ENCODE peak calls at places on chromosomes 7 and 10, in eight cellular contexts. One of them, this sample, is unnamed.

GRCh38 chr7:3880221-3880935 is 579.3 kb downstream of the SDK1 start:
- DNase-seq in T-cell: no peak
- DNase-seq in stimulated activated CD4-positive, alpha-beta T cell treated with anti-CD3 and anti-CD28 coated beads, Interleukin-2, amount 100 ng/mL, for 48 hours: no peak
- DNase-seq in cardiac muscle cell: no peak
- DNase-seq in fibroblast of mammary gland: no peak
- DNase-seq in SK-N-SH: peak
- DNase-seq in RCC 7860: no peak
- DNase-seq in progenitor cell of endocrine pancreas: no peak
- DNase-seq in this sample: no peak

GRCh38 chr10:79266543-79267312 is 80.5 kb upstream of the PPIF start:
- DNase-seq in progenitor cell of endocrine pancreas: no peak
- DNase-seq in stimulated activated CD4-positive, alpha-beta T cell treated with anti-CD3 and anti-CD28 coated beads, Interleukin-2, amount 100 ng/mL, for 48 hours: no peak
- DNase-seq in T-cell: no peak
- DNase-seq in fibroblast of mammary gland: peak
- DNase-seq in SK-N-SH: no peak
- DNase-seq in RCC 7860: peak
- DNase-seq in cardiac muscle cell: peak
- DNase-seq in this sample: peak

GRCh38 chr10:117130862-117131389 is 7.1 kb downstream of the VAX1 start:
- DNase-seq in T-cell: no peak
- DNase-seq in cardiac muscle cell: no peak
- DNase-seq in stimulated activated CD4-positive, alpha-beta T cell treated with anti-CD3 and anti-CD28 coated beads, Interleukin-2, amount 100 ng/mL, for 48 hours: no peak
- DNase-seq in SK-N-SH: no peak
- DNase-seq in RCC 7860: no peak
- DNase-seq in progenitor cell of endocrine pancreas: no peak
- DNase-seq in fibroblast of mammary gland: no peak
- DNase-seq in this sample: no peak

GRCh38 chr10:58758311-58758710 is 245.6 kb downstream of the BICC1 start:
- DNase-seq in stimulated activated CD4-positive, alpha-beta T cell treated with anti-CD3 and anti-CD28 coated beads, Interleukin-2, amount 100 ng/mL, for 48 hours: no peak
- DNase-seq in progenitor cell of endocrine pancreas: no peak
- DNase-seq in SK-N-SH: no peak
- DNase-seq in T-cell: no peak
- DNase-seq in fibroblast of mammary gland: no peak
- DNase-seq in RCC 7860: peak
- DNase-seq in cardiac muscle cell: no peak
- DNase-seq in this sample: no peak

GRCh38 chr10:118832242-118832651 is 77.5 kb upstream of the CACUL1 start:
- DNase-seq in fibroblast of mammary gland: no peak
- DNase-seq in cardiac muscle cell: peak
- DNase-seq in RCC 7860: no peak
- DNase-seq in progenitor cell of endocrine pancreas: no peak
- DNase-seq in T-cell: no peak
- DNase-seq in stimulated activated CD4-positive, alpha-beta T cell treated with anti-CD3 and anti-CD28 coated beads, Interleukin-2, amount 100 ng/mL, for 48 hours: no peak
- DNase-seq in SK-N-SH: peak
- DNase-seq in this sample: peak

GRCh38 chr10:11867497-11867896 is 44.3 kb downstream of the PROSER2 start:
- DNase-seq in fibroblast of mammary gland: no peak
- DNase-seq in T-cell: no peak
- DNase-seq in progenitor cell of endocrine pancreas: no peak
- DNase-seq in cardiac muscle cell: no peak
- DNase-seq in stimulated activated CD4-positive, alpha-beta T cell treated with anti-CD3 and anti-CD28 coated beads, Interleukin-2, amount 100 ng/mL, for 48 hours: no peak
- DNase-seq in SK-N-SH: no peak
- DNase-seq in RCC 7860: no peak
- DNase-seq in this sample: no peak

GRCh38 chr7:23698822-23699221 is 11.2 kb upstream of the STK31 start:
- DNase-seq in stimulated activated CD4-positive, alpha-beta T cell treated with anti-CD3 and anti-CD28 coated beads, Interleukin-2, amount 100 ng/mL, for 48 hours: no peak
- DNase-seq in SK-N-SH: no peak
- DNase-seq in cardiac muscle cell: no peak
- DNase-seq in progenitor cell of endocrine pancreas: no peak
- DNase-seq in RCC 7860: no peak
- DNase-seq in fibroblast of mammary gland: no peak
- DNase-seq in T-cell: no peak
- DNase-seq in this sample: no peak

GRCh38 chr7:156680281-156680680 is 39.7 kb downstream of the RNF32 start:
- DNase-seq in RCC 7860: no peak
- DNase-seq in progenitor cell of endocrine pancreas: no peak
- DNase-seq in stimulated activated CD4-positive, alpha-beta T cell treated with anti-CD3 and anti-CD28 coated beads, Interleukin-2, amount 100 ng/mL, for 48 hours: no peak
- DNase-seq in cardiac muscle cell: peak
- DNase-seq in T-cell: no peak
- DNase-seq in SK-N-SH: no peak
- DNase-seq in fibroblast of mammary gland: peak
- DNase-seq in this sample: no peak

GRCh38 chr10:112823007-112823406 is 127.0 kb upstream of the TCF7L2 start:
- DNase-seq in SK-N-SH: no peak
- DNase-seq in T-cell: no peak
- DNase-seq in progenitor cell of endocrine pancreas: no peak
- DNase-seq in cardiac muscle cell: no peak
- DNase-seq in RCC 7860: no peak
- DNase-seq in stimulated activated CD4-positive, alpha-beta T cell treated with anti-CD3 and anti-CD28 coated beads, Interleukin-2, amount 100 ng/mL, for 48 hours: no peak
- DNase-seq in fibroblast of mammary gland: no peak
- DNase-seq in this sample: no peak

GRCh38 chr10:3493621-3494020 is 291.4 kb downstream of the KLF6 start:
- DNase-seq in progenitor cell of endocrine pancreas: no peak
- DNase-seq in RCC 7860: no peak
- DNase-seq in T-cell: no peak
- DNase-seq in stimulated activated CD4-positive, alpha-beta T cell treated with anti-CD3 and anti-CD28 coated beads, Interleukin-2, amount 100 ng/mL, for 48 hours: no peak
- DNase-seq in fibroblast of mammary gland: no peak
- DNase-seq in SK-N-SH: no peak
- DNase-seq in cardiac muscle cell: no peak
- DNase-seq in this sample: no peak

GRCh38 chr7:100917018-100917365 is 21.3 kb upstream of the ACHE start:
- DNase-seq in cardiac muscle cell: no peak
- DNase-seq in RCC 7860: no peak
- DNase-seq in stimulated activated CD4-positive, alpha-beta T cell treated with anti-CD3 and anti-CD28 coated beads, Interleukin-2, amount 100 ng/mL, for 48 hours: no peak
- DNase-seq in fibroblast of mammary gland: no peak
- DNase-seq in SK-N-SH: no peak
- DNase-seq in T-cell: no peak
- DNase-seq in progenitor cell of endocrine pancreas: no peak
- DNase-seq in this sample: no peak

GRCh38 chr10:63166742-63167258 is 33.7 kb downstream of the NRBF2 start:
- DNase-seq in T-cell: no peak
- DNase-seq in cardiac muscle cell: peak
- DNase-seq in progenitor cell of endocrine pancreas: no peak
- DNase-seq in SK-N-SH: peak
- DNase-seq in RCC 7860: peak
- DNase-seq in stimulated activated CD4-positive, alpha-beta T cell treated with anti-CD3 and anti-CD28 coated beads, Interleukin-2, amount 100 ng/mL, for 48 hours: no peak
- DNase-seq in fibroblast of mammary gland: peak
- DNase-seq in this sample: no peak

GRCh38 chr7:24851791-24852190 is 94.5 kb upstream of the GSDME start:
- DNase-seq in SK-N-SH: no peak
- DNase-seq in cardiac muscle cell: no peak
- DNase-seq in fibroblast of mammary gland: peak
- DNase-seq in progenitor cell of endocrine pancreas: no peak
- DNase-seq in RCC 7860: peak
- DNase-seq in T-cell: no peak
- DNase-seq in stimulated activated CD4-positive, alpha-beta T cell treated with anti-CD3 and anti-CD28 coated beads, Interleukin-2, amount 100 ng/mL, for 48 hours: no peak
- DNase-seq in this sample: no peak

GRCh38 chr10:122949296-122949695 is 4.7 kb downstream of the C10orf88 start:
- DNase-seq in fibroblast of mammary gland: no peak
- DNase-seq in cardiac muscle cell: no peak
- DNase-seq in progenitor cell of endocrine pancreas: no peak
- DNase-seq in stimulated activated CD4-positive, alpha-beta T cell treated with anti-CD3 and anti-CD28 coated beads, Interleukin-2, amount 100 ng/mL, for 48 hours: no peak
- DNase-seq in RCC 7860: no peak
- DNase-seq in T-cell: no peak
- DNase-seq in SK-N-SH: no peak
- DNase-seq in this sample: no peak

GRCh38 chr10:131795761-131796160 is 105.0 kb upstream of the PPP2R2D start:
- DNase-seq in stimulated activated CD4-positive, alpha-beta T cell treated with anti-CD3 and anti-CD28 coated beads, Interleukin-2, amount 100 ng/mL, for 48 hours: no peak
- DNase-seq in progenitor cell of endocrine pancreas: no peak
- DNase-seq in SK-N-SH: no peak
- DNase-seq in cardiac muscle cell: no peak
- DNase-seq in fibroblast of mammary gland: no peak
- DNase-seq in RCC 7860: no peak
- DNase-seq in T-cell: no peak
- DNase-seq in this sample: no peak